ENCODE peak calls at places on chromosomes 6 and 20, in six cellular contexts. One of them, this sample, is unnamed.
A peak's percentile ranks its signal among the peaks of the same experiment; 100 is the strongest.

GRCh38 chr6:148624025-148624424 is 122.8 kb upstream of the UST start:
- DNase-seq in GM12891: no peak
- DNase-seq in erythroblast: no peak
- DNase-seq in transverse colon: no peak
- DNase-seq in IMR-90: no peak
- DNase-seq in HCT116: no peak
- DNase-seq in this sample: no peak

GRCh38 chr6:25583099-25583498 is 68.9 kb upstream of the SCGN start:
- DNase-seq in GM12891: no peak
- DNase-seq in erythroblast: no peak
- DNase-seq in transverse colon: no peak
- DNase-seq in IMR-90: no peak
- DNase-seq in HCT116: no peak
- DNase-seq in this sample: no peak

GRCh38 chr6:118789419-118789818 is 104.5 kb upstream of the ASF1A start:
- DNase-seq in GM12891: no peak
- DNase-seq in erythroblast: no peak
- DNase-seq in transverse colon: no peak
- DNase-seq in IMR-90: no peak
- DNase-seq in HCT116: no peak
- DNase-seq in this sample: no peak

GRCh38 chr6:44133003-44133931 is 5.9 kb downstream of the TMEM63B start:
- DNase-seq in GM12891: no peak
- DNase-seq in erythroblast: peak; percentile 55
- DNase-seq in transverse colon: peak; percentile 69
- DNase-seq in IMR-90: peak; percentile 39
- DNase-seq in HCT116: peak; percentile 15
- DNase-seq in this sample: peak; percentile 88

GRCh38 chr6:140833396-140833795 is 1299.3 kb upstream of the GJE1 start:
- DNase-seq in GM12891: no peak
- DNase-seq in erythroblast: no peak
- DNase-seq in transverse colon: no peak
- DNase-seq in IMR-90: no peak
- DNase-seq in HCT116: no peak
- DNase-seq in this sample: no peak

GRCh38 chr6:93789532-93789931 is 370.2 kb upstream of the EPHA7 start:
- DNase-seq in GM12891: no peak
- DNase-seq in erythroblast: no peak
- DNase-seq in transverse colon: no peak
- DNase-seq in IMR-90: no peak
- DNase-seq in HCT116: no peak
- DNase-seq in this sample: no peak

GRCh38 chr20:34971038-34971872 is 15.6 kb downstream of the MYH7B start:
- DNase-seq in GM12891: no peak
- DNase-seq in erythroblast: no peak
- DNase-seq in transverse colon: no peak
- DNase-seq in IMR-90: no peak
- DNase-seq in HCT116: no peak
- DNase-seq in this sample: no peak

GRCh38 chr6:149166747-149167146 is 150.8 kb upstream of the TAB2 start:
- DNase-seq in GM12891: no peak
- DNase-seq in erythroblast: no peak
- DNase-seq in transverse colon: no peak
- DNase-seq in IMR-90: no peak
- DNase-seq in HCT116: no peak
- DNase-seq in this sample: no peak

GRCh38 chr6:31822038-31822821 is 5.3 kb upstream of the HSPA1B start:
- DNase-seq in GM12891: peak; percentile 44
- DNase-seq in erythroblast: peak; percentile 93
- DNase-seq in transverse colon: peak; percentile 92
- DNase-seq in IMR-90: peak; percentile 64
- DNase-seq in HCT116: no peak
- DNase-seq in this sample: peak; percentile 61

GRCh38 chr6:167113047-167113446 is 9.8 kb upstream of the CCR6 start:
- DNase-seq in GM12891: no peak
- DNase-seq in erythroblast: no peak
- DNase-seq in transverse colon: no peak
- DNase-seq in IMR-90: no peak
- DNase-seq in HCT116: no peak
- DNase-seq in this sample: no peak

GRCh38 chr6:143396497-143397228 is 53.8 kb downstream of the ADAT2 start:
- DNase-seq in GM12891: no peak
- DNase-seq in erythroblast: no peak
- DNase-seq in transverse colon: no peak
- DNase-seq in IMR-90: no peak
- DNase-seq in HCT116: no peak
- DNase-seq in this sample: no peak

GRCh38 chr6:40348591-40348990 is 238.6 kb downstream of the LRFN2 start:
- DNase-seq in GM12891: no peak
- DNase-seq in erythroblast: no peak
- DNase-seq in transverse colon: no peak
- DNase-seq in IMR-90: no peak
- DNase-seq in HCT116: no peak
- DNase-seq in this sample: no peak

GRCh38 chr6:48111143-48111506 is at the start of gene PTCHD4:
- DNase-seq in GM12891: no peak
- DNase-seq in erythroblast: no peak
- DNase-seq in transverse colon: no peak
- DNase-seq in IMR-90: peak; percentile 48
- DNase-seq in HCT116: peak; percentile 13
- DNase-seq in this sample: no peak

GRCh38 chr6:11188161-11188915 is 44.1 kb downstream of the NEDD9 start:
- DNase-seq in GM12891: no peak
- DNase-seq in erythroblast: no peak
- DNase-seq in transverse colon: no peak
- DNase-seq in IMR-90: peak; percentile 43
- DNase-seq in HCT116: no peak
- DNase-seq in this sample: no peak

GRCh38 chr20:22060610-22061009 is 355.1 kb downstream of the PAX1 start:
- DNase-seq in GM12891: no peak
- DNase-seq in erythroblast: no peak
- DNase-seq in transverse colon: no peak
- DNase-seq in IMR-90: no peak
- DNase-seq in HCT116: no peak
- DNase-seq in this sample: no peak

GRCh38 chr6:39925931-39926290 is 8.4 kb downstream of the MOCS1 start:
- DNase-seq in GM12891: no peak
- DNase-seq in erythroblast: no peak
- DNase-seq in transverse colon: no peak
- DNase-seq in IMR-90: no peak
- DNase-seq in HCT116: no peak
- DNase-seq in this sample: no peak

GRCh38 chr6:135008941-135009290 is 45.7 kb downstream of the HBS1L start:
- DNase-seq in GM12891: no peak
- DNase-seq in erythroblast: no peak
- DNase-seq in transverse colon: no peak
- DNase-seq in IMR-90: no peak
- DNase-seq in HCT116: no peak
- DNase-seq in this sample: no peak

GRCh38 chr6:154408906-154409500 is 52.4 kb upstream of the IPCEF1 start:
- DNase-seq in GM12891: peak; percentile 12
- DNase-seq in erythroblast: no peak
- DNase-seq in transverse colon: peak; percentile 18
- DNase-seq in IMR-90: peak; percentile 66
- DNase-seq in HCT116: no peak
- DNase-seq in this sample: no peak

GRCh38 chr6:47674673-47675072 is 23.7 kb upstream of the ADGRF4 start:
- DNase-seq in GM12891: no peak
- DNase-seq in erythroblast: no peak
- DNase-seq in transverse colon: no peak
- DNase-seq in IMR-90: no peak
- DNase-seq in HCT116: no peak
- DNase-seq in this sample: no peak

GRCh38 chr6:41781302-41781711 is 725 bp downstream of the PRICKLE4 start:
- DNase-seq in GM12891: no peak
- DNase-seq in erythroblast: no peak
- DNase-seq in transverse colon: peak; percentile 63
- DNase-seq in IMR-90: no peak
- DNase-seq in HCT116: no peak
- DNase-seq in this sample: no peak

GRCh38 chr20:24993337-24994185 is 1.0 kb upstream of the APMAP start:
- DNase-seq in GM12891: no peak
- DNase-seq in erythroblast: peak; percentile 24
- DNase-seq in transverse colon: no peak
- DNase-seq in IMR-90: peak; percentile 57
- DNase-seq in HCT116: no peak
- DNase-seq in this sample: peak; percentile 6

GRCh38 chr6:139152892-139153271 is 18.0 kb downstream of the HECA start:
- DNase-seq in GM12891: no peak
- DNase-seq in erythroblast: no peak
- DNase-seq in transverse colon: no peak
- DNase-seq in IMR-90: peak; percentile 28
- DNase-seq in HCT116: no peak
- DNase-seq in this sample: no peak

GRCh38 chr6:99349620-99350141 is at the start of gene FAXC:
- DNase-seq in GM12891: no peak
- DNase-seq in erythroblast: peak; percentile 46
- DNase-seq in transverse colon: peak; percentile 29
- DNase-seq in IMR-90: peak; percentile 14
- DNase-seq in HCT116: peak; percentile 16
- DNase-seq in this sample: peak; percentile 22

GRCh38 chr20:19710336-19710721 is 47.7 kb upstream of the RIN2 start:
- DNase-seq in GM12891: no peak
- DNase-seq in erythroblast: no peak
- DNase-seq in transverse colon: peak; percentile 67
- DNase-seq in IMR-90: no peak
- DNase-seq in HCT116: no peak
- DNase-seq in this sample: no peak

GRCh38 chr6:46407785-46408530 is 83.3 kb downstream of the RCAN2 start:
- DNase-seq in GM12891: no peak
- DNase-seq in erythroblast: no peak
- DNase-seq in transverse colon: no peak
- DNase-seq in IMR-90: no peak
- DNase-seq in HCT116: no peak
- DNase-seq in this sample: no peak

DNA sequence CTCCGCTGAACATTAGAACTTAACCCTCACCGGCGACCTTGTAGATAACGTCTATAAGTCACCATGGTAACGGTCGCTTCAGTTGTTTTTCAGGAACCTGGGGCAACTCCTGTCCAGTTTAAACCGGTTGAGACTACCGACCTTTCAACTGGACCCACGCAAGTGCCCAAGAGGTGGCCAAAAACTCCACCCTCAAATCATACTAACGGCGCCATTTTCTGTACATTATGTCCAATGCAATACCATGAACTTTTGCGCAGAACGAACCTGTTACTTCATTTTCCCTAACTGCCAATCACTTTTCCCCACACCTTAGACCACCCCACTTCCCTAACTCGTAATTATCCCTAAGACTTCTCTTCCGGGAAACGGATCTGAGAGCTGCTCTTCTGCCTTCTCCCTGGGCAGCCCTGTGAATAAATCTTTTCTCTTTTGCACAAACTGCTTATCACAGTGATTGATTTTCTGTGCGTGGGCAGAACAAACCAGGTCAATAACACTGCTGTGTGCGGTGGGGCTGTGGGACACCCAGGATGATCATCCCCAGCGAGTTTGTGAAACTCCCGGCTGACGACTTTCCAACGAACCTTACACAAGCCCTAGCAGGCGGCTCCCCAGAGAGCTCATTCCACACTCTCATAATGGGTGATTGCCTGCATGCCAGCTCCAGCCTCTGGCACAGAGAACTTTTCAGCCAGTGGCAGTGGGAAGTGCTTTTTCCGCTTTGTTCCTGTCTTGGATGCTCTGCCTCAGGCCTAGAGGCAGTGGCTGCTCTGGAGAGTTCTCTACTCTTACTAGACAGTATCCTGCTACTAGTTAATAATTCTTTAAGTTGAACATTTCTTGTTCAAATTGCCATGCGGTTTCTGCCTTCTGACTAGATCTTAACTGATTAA is 28.6 kb downstream of the GPX5 start:
- DNase-seq in GM12891: no peak
- DNase-seq in erythroblast: peak; percentile 3
- DNase-seq in transverse colon: no peak
- DNase-seq in IMR-90: no peak
- DNase-seq in HCT116: no peak
- DNase-seq in this sample: no peak
- TF ChIP-seq POLR2A in GM12891: no peak
- TF ChIP-seq POLR2A in erythroblast: no peak
- TF ChIP-seq POLR2A in transverse colon: no peak
- TF ChIP-seq POLR2A in IMR-90: no peak
- TF ChIP-seq POLR2A in HCT116: no peak
- TF ChIP-seq POLR2A in this sample: no peak

DNA sequence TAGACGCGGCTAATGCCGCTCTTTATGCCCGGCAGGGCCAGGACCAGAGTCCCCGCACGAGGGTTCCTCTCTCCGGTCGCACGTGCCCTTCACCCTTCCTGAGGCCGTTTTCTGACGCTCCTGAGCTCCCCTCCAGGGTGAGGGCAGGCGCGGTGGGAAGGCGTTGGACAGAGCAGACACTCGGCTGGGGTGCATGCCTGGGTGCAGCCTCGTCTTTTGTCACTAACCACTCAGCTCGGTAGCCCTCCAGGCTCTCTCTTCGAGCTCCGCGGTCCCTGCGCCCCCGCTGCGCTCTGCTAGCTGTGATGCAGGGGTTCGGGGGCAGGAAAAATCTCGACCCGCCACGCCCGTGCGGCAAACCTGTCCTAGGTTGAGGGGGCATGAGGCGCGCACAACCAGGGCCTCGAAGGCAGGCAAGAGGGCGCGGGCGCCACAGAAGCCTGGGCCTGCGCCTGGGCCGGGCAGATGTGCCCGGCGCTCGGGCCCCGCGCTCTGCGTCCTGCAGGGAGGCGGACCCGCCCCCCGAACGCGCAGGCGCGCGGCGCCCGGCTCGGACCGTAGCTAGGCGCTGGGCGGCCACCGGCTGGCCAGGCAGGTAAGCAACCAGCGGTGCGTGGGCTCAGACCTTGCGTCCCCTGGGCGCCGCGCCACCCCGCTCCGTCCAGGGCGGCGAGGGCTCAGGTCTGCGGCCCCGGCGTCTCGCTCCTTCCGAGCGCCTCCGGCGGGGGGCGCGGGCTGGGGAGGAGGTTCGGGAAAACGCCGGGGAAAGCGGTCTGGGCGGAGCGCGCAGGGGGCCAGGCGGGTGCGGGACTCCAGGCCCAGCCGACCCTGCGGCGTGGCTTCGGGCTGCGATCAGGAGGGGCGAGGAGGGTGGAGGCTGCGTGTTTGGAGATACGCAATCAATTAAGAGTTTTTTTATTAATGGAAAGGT is at the start of gene L3MBTL1:
- DNase-seq in GM12891: peak; percentile 50
- DNase-seq in erythroblast: peak; percentile 49
- DNase-seq in transverse colon: peak; percentile 62
- DNase-seq in IMR-90: peak; percentile 23
- DNase-seq in HCT116: peak; percentile 33
- DNase-seq in this sample: no peak
- TF ChIP-seq POLR2A in GM12891: no peak
- TF ChIP-seq POLR2A in erythroblast: no peak
- TF ChIP-seq POLR2A in transverse colon: no peak
- TF ChIP-seq POLR2A in IMR-90: no peak
- TF ChIP-seq POLR2A in HCT116: peak; percentile 70
- TF ChIP-seq POLR2A in this sample: peak; percentile 53

GRCh38 chr6:107114872-107115694 is at the start of gene BEND3:
- DNase-seq in GM12891: peak; percentile 46
- DNase-seq in erythroblast: peak; percentile 69
- DNase-seq in transverse colon: peak; percentile 38
- DNase-seq in IMR-90: no peak
- DNase-seq in HCT116: no peak
- DNase-seq in this sample: no peak
- TF ChIP-seq POLR2A in GM12891: no peak
- TF ChIP-seq POLR2A in erythroblast: no peak
- TF ChIP-seq POLR2A in transverse colon: no peak
- TF ChIP-seq POLR2A in IMR-90: no peak
- TF ChIP-seq POLR2A in HCT116: no peak
- TF ChIP-seq POLR2A in this sample: no peak

GRCh38 chr6:156869986-156870398 is 92.8 kb downstream of the ARID1B start:
- DNase-seq in GM12891: no peak
- DNase-seq in erythroblast: no peak
- DNase-seq in transverse colon: no peak
- DNase-seq in IMR-90: no peak
- DNase-seq in HCT116: no peak
- DNase-seq in this sample: no peak
- TF ChIP-seq POLR2A in GM12891: no peak
- TF ChIP-seq POLR2A in erythroblast: no peak
- TF ChIP-seq POLR2A in transverse colon: no peak
- TF ChIP-seq POLR2A in IMR-90: no peak
- TF ChIP-seq POLR2A in HCT116: no peak
- TF ChIP-seq POLR2A in this sample: no peak